ENCODE peak calls at places on chromosomes 3 and 15, in five cellular contexts. B is hepatocyte, N is neuronal stem cell, R is ovary, W is endodermal cell. Z is an unnamed sample. For H3K36me3, the result is how much of the 10 kb centered on the place peaks cover.

GRCh38 chr15:28984421-28985375 is 98.9 kb downstream of the APBA2 start:
- DNase-seq in N (peak), R (no peak), W (peak), B (peak), Z (no peak)

GRCh38 chr3:46535746-46536145 is 30.4 kb downstream of the LRRC2 start:
- DNase-seq in R (no peak), B (no peak), W (no peak), N (no peak), Z (no peak)

GRCh38 chr3:197496746-197497125 is 59.0 kb downstream of the BDH1 start:
- DNase-seq in B (no peak), R (no peak), W (no peak), N (no peak), Z (no peak)

GRCh38 chr3:175105066-175105465 is 245.9 kb downstream of the NAALADL2 start:
- DNase-seq in B (no peak), N (no peak), R (no peak), W (no peak), Z (no peak)

GRCh38 chr3:45616158-45616557 is 21.6 kb downstream of the LIMD1 start:
- DNase-seq in N (no peak), B (no peak), W (no peak), R (no peak), Z (no peak)

GRCh38 chr15:98875309-98875708 is 132.3 kb downstream of the PGPEP1L start:
- DNase-seq in W (no peak), N (no peak), B (no peak), R (no peak), Z (no peak)

GRCh38 chr3:130838898-130839572 is 54.8 kb upstream of the ATP2C1 start:
- DNase-seq in B (no peak), R (no peak), N (no peak), W (no peak), Z (no peak)

GRCh38 chr3:193910886-193911738 is 224.8 kb upstream of the HES1 start:
- DNase-seq in R (no peak), N (no peak), B (peak), W (no peak), Z (peak)

GRCh38 chr15:94542391-94542790 is 311.0 kb downstream of the MCTP2 start:
- DNase-seq in B (no peak), N (no peak), R (no peak), W (no peak), Z (no peak)

DNA sequence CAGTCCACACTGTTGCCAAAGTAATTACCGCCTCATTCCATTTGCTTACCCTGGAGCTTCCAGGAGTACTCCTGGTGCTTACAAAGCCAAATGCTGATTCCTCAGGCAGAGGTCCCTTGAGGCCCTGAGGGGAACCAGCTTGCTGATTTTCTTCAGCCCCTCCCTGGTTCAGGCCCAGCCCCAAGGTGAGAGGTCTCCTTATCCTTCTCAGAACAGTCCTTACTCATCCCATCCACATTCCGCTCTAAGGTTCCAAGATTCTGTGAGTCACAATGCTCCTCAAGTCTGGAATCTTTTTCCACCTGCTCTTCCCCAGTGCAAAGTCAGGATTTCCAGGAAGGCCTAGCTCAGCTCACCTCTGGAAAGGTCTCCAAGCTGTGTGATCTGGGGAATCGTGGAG is 1.8 kb upstream of the ATP10A start:
- DNase-seq in B (no peak), R (no peak), N (no peak), W (no peak), Z (no peak)
- H3K4me3 ChIP-seq in B (no peak), R (no peak), N (no peak), W (no peak), Z (no peak)

DNA sequence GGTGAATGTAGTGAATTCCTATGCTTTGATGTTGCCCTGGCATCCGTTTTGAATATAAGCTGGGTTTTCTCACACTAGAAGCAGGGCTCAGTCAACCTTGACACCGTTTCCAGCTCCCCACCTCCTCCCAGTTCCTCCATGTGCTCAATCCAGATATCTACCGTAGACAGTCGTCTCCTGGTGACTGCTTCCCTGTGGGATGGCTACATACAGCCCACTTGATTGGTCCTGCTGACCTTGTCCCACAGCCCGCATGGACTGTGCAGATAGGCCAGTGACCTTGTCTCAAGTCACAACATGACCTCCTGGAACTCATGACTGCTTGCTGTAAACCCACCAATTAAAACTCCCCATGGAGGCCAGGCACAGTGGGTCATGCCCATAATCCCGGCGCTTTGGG is 8.1 kb downstream of the SEMA7A start:
- DNase-seq in N (no peak), B (no peak), W (no peak), R (no peak), Z (no peak)
- H3K36me3 ChIP-seq in N (under half), B (under half), W (under half), R (under half), Z (under half)

GRCh38 chr3:123880998-123881561 is 3.1 kb downstream of the MYLK start:
- DNase-seq in W (peak), B (peak), N (no peak), R (no peak), Z (peak)
- H3K4me3 ChIP-seq in W (no peak), B (no peak), N (no peak), R (no peak), Z (no peak)

GRCh38 chr3:53254190-53254809 is 1.5 kb downstream of the TKT start:
- DNase-seq in N (no peak), B (peak), R (no peak), W (no peak), Z (peak)
- H3K36me3 ChIP-seq in N (under half), B (under half), R (under half), W (under half), Z (under half)

DNA sequence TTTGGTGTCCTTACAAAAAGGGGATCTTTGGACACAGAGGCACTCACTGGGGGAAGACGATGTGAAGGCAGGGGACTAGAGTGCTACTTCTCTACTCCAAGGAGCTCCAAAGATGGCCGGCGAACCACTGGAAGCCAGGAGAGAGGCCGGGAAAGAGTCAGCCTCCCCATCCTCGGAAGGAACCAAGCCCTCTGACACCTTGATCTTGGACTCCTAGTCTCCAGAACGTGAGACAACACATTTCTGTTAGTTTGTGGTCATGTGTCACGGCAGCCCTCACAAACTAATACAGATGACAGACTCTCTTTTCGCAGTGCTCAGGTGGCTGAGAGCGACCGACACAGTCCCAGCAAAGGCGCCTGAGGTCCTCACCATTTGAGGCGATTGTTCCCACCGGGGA is 24.4 kb upstream of the ATP2B2 start:
- DNase-seq in N (no peak), B (no peak), R (no peak), W (peak), Z (no peak)
- H3K4me3 ChIP-seq in N (no peak), B (no peak), R (no peak), W (no peak), Z (no peak)

GRCh38 chr15:34161329-34161953 is 48.5 kb downstream of the KATNBL1 start:
- DNase-seq in N (no peak), B (peak), R (no peak), W (peak), Z (no peak)

GRCh38 chr15:34155859-34156258 is 54.0 kb downstream of the PGBD4 start:
- DNase-seq in N (no peak), R (no peak), B (no peak), W (no peak), Z (no peak)

GRCh38 chr15:34154725-34155204 is 52.9 kb downstream of the PGBD4 start:
- DNase-seq in N (no peak), B (peak), W (peak), R (no peak), Z (no peak)

GRCh38 chr15:34158355-34158754 is 51.5 kb downstream of the KATNBL1 start:
- DNase-seq in B (no peak), W (no peak), R (no peak), N (no peak), Z (no peak)

GRCh38 chr15:34160735-34161134 is 49.2 kb downstream of the KATNBL1 start:
- DNase-seq in W (peak), B (no peak), R (no peak), N (no peak), Z (peak)
- H3K36me3 ChIP-seq in W (half or more), B (under half), R (under half), N (under half), Z (under half)

Z was measured in H7.